ENCODE peak calls at places on chromosomes 2 and 18, in nine cellular contexts. One of them, this sample, is unnamed.

GRCh38 chr2:58497189-58497588 is 256.1 kb upstream of the FANCL start:
- DNase-seq in mammary epithelial cell: no peak
- DNase-seq in Daoy: peak
- DNase-seq in stimulated activated CD4-positive, alpha-beta T cell treated with anti-CD3 and anti-CD28 coated beads, Interleukin-15, amount 100 ng/mL, for 24 hours: no peak
- DNase-seq in naive thymus-derived CD4-positive, alpha-beta T cell: no peak
- DNase-seq in islet precursor cell: peak
- DNase-seq in AML-193: no peak
- DNase-seq in ACHN: no peak
- DNase-seq in astrocyte of the spinal cord: peak
- DNase-seq in this sample: no peak

GRCh38 chr2:42931147-42931817 is 138.9 kb upstream of the HAAO start:
- DNase-seq in mammary epithelial cell: no peak
- DNase-seq in ACHN: no peak
- DNase-seq in AML-193: no peak
- DNase-seq in islet precursor cell: peak
- DNase-seq in Daoy: peak
- DNase-seq in naive thymus-derived CD4-positive, alpha-beta T cell: no peak
- DNase-seq in astrocyte of the spinal cord: no peak
- DNase-seq in stimulated activated CD4-positive, alpha-beta T cell treated with anti-CD3 and anti-CD28 coated beads, Interleukin-15, amount 100 ng/mL, for 24 hours: no peak
- DNase-seq in this sample: no peak

GRCh38 chr2:227228061-227228667 is 63.7 kb downstream of the COL4A3 start:
- DNase-seq in islet precursor cell: no peak
- DNase-seq in stimulated activated CD4-positive, alpha-beta T cell treated with anti-CD3 and anti-CD28 coated beads, Interleukin-15, amount 100 ng/mL, for 24 hours: no peak
- DNase-seq in naive thymus-derived CD4-positive, alpha-beta T cell: no peak
- DNase-seq in Daoy: peak
- DNase-seq in AML-193: no peak
- DNase-seq in astrocyte of the spinal cord: no peak
- DNase-seq in ACHN: peak
- DNase-seq in mammary epithelial cell: peak
- DNase-seq in this sample: no peak

GRCh38 chr2:68193774-68194372 is 36.2 kb downstream of the PNO1 start:
- DNase-seq in naive thymus-derived CD4-positive, alpha-beta T cell: no peak
- DNase-seq in AML-193: no peak
- DNase-seq in ACHN: peak
- DNase-seq in mammary epithelial cell: peak
- DNase-seq in islet precursor cell: no peak
- DNase-seq in Daoy: peak
- DNase-seq in stimulated activated CD4-positive, alpha-beta T cell treated with anti-CD3 and anti-CD28 coated beads, Interleukin-15, amount 100 ng/mL, for 24 hours: no peak
- DNase-seq in astrocyte of the spinal cord: peak
- DNase-seq in this sample: no peak

GRCh38 chr2:234478121-234478858 is 18.6 kb downstream of the ARL4C start:
- DNase-seq in astrocyte of the spinal cord: no peak
- DNase-seq in naive thymus-derived CD4-positive, alpha-beta T cell: no peak
- DNase-seq in ACHN: no peak
- DNase-seq in Daoy: no peak
- DNase-seq in islet precursor cell: no peak
- DNase-seq in mammary epithelial cell: peak
- DNase-seq in stimulated activated CD4-positive, alpha-beta T cell treated with anti-CD3 and anti-CD28 coated beads, Interleukin-15, amount 100 ng/mL, for 24 hours: peak
- DNase-seq in AML-193: no peak
- DNase-seq in this sample: no peak

GRCh38 chr18:46133534-46133933 is 29.3 kb downstream of the HAUS1 start:
- DNase-seq in mammary epithelial cell: no peak
- DNase-seq in astrocyte of the spinal cord: no peak
- DNase-seq in naive thymus-derived CD4-positive, alpha-beta T cell: no peak
- DNase-seq in AML-193: no peak
- DNase-seq in islet precursor cell: no peak
- DNase-seq in ACHN: no peak
- DNase-seq in stimulated activated CD4-positive, alpha-beta T cell treated with anti-CD3 and anti-CD28 coated beads, Interleukin-15, amount 100 ng/mL, for 24 hours: no peak
- DNase-seq in Daoy: no peak
- DNase-seq in this sample: no peak

GRCh38 chr2:60409207-60409871 is 144.1 kb downstream of the BCL11A start:
- DNase-seq in AML-193: no peak
- DNase-seq in Daoy: no peak
- DNase-seq in islet precursor cell: peak
- DNase-seq in ACHN: no peak
- DNase-seq in stimulated activated CD4-positive, alpha-beta T cell treated with anti-CD3 and anti-CD28 coated beads, Interleukin-15, amount 100 ng/mL, for 24 hours: no peak
- DNase-seq in naive thymus-derived CD4-positive, alpha-beta T cell: no peak
- DNase-seq in mammary epithelial cell: peak
- DNase-seq in astrocyte of the spinal cord: no peak
- DNase-seq in this sample: no peak

GRCh38 chr2:44543773-44544725 is 182.3 kb downstream of the CAMKMT start:
- DNase-seq in Daoy: no peak
- DNase-seq in naive thymus-derived CD4-positive, alpha-beta T cell: no peak
- DNase-seq in mammary epithelial cell: peak
- DNase-seq in ACHN: no peak
- DNase-seq in AML-193: no peak
- DNase-seq in stimulated activated CD4-positive, alpha-beta T cell treated with anti-CD3 and anti-CD28 coated beads, Interleukin-15, amount 100 ng/mL, for 24 hours: no peak
- DNase-seq in astrocyte of the spinal cord: peak
- DNase-seq in islet precursor cell: no peak
- DNase-seq in this sample: no peak

GRCh38 chr18:65326831-65327230 is 424.0 kb upstream of the CDH7 start:
- DNase-seq in islet precursor cell: no peak
- DNase-seq in mammary epithelial cell: no peak
- DNase-seq in ACHN: no peak
- DNase-seq in Daoy: no peak
- DNase-seq in stimulated activated CD4-positive, alpha-beta T cell treated with anti-CD3 and anti-CD28 coated beads, Interleukin-15, amount 100 ng/mL, for 24 hours: no peak
- DNase-seq in naive thymus-derived CD4-positive, alpha-beta T cell: no peak
- DNase-seq in AML-193: no peak
- DNase-seq in astrocyte of the spinal cord: no peak
- DNase-seq in this sample: no peak

GRCh38 chr2:237674731-237675276 is 47.4 kb downstream of the LRRFIP1 start:
- DNase-seq in islet precursor cell: peak
- DNase-seq in AML-193: peak
- DNase-seq in Daoy: peak
- DNase-seq in astrocyte of the spinal cord: peak
- DNase-seq in ACHN: peak
- DNase-seq in stimulated activated CD4-positive, alpha-beta T cell treated with anti-CD3 and anti-CD28 coated beads, Interleukin-15, amount 100 ng/mL, for 24 hours: peak
- DNase-seq in naive thymus-derived CD4-positive, alpha-beta T cell: peak
- DNase-seq in mammary epithelial cell: peak
- DNase-seq in this sample: no peak

GRCh38 chr2:190250421-190250820 is 69.2 kb downstream of the HIBCH start:
- DNase-seq in AML-193: no peak
- DNase-seq in mammary epithelial cell: no peak
- DNase-seq in islet precursor cell: no peak
- DNase-seq in Daoy: no peak
- DNase-seq in ACHN: no peak
- DNase-seq in naive thymus-derived CD4-positive, alpha-beta T cell: no peak
- DNase-seq in stimulated activated CD4-positive, alpha-beta T cell treated with anti-CD3 and anti-CD28 coated beads, Interleukin-15, amount 100 ng/mL, for 24 hours: no peak
- DNase-seq in astrocyte of the spinal cord: no peak
- DNase-seq in this sample: no peak

GRCh38 chr2:128506534-128506933 is 187.9 kb upstream of the HS6ST1 start:
- DNase-seq in mammary epithelial cell: no peak
- DNase-seq in naive thymus-derived CD4-positive, alpha-beta T cell: no peak
- DNase-seq in ACHN: no peak
- DNase-seq in stimulated activated CD4-positive, alpha-beta T cell treated with anti-CD3 and anti-CD28 coated beads, Interleukin-15, amount 100 ng/mL, for 24 hours: no peak
- DNase-seq in Daoy: no peak
- DNase-seq in AML-193: no peak
- DNase-seq in islet precursor cell: no peak
- DNase-seq in astrocyte of the spinal cord: no peak
- DNase-seq in this sample: no peak

GRCh38 chr18:21740474-21740723 is 193 bp upstream of the MIB1 start:
- DNase-seq in mammary epithelial cell: no peak
- DNase-seq in naive thymus-derived CD4-positive, alpha-beta T cell: no peak
- DNase-seq in islet precursor cell: peak
- DNase-seq in ACHN: peak
- DNase-seq in stimulated activated CD4-positive, alpha-beta T cell treated with anti-CD3 and anti-CD28 coated beads, Interleukin-15, amount 100 ng/mL, for 24 hours: peak
- DNase-seq in astrocyte of the spinal cord: no peak
- DNase-seq in AML-193: peak
- DNase-seq in Daoy: peak
- DNase-seq in this sample: peak

GRCh38 chr18:48803951-48804855 is 146.6 kb downstream of the SMAD7 start:
- DNase-seq in Daoy: no peak
- DNase-seq in mammary epithelial cell: no peak
- DNase-seq in stimulated activated CD4-positive, alpha-beta T cell treated with anti-CD3 and anti-CD28 coated beads, Interleukin-15, amount 100 ng/mL, for 24 hours: no peak
- DNase-seq in naive thymus-derived CD4-positive, alpha-beta T cell: no peak
- DNase-seq in AML-193: no peak
- DNase-seq in astrocyte of the spinal cord: no peak
- DNase-seq in islet precursor cell: peak
- DNase-seq in ACHN: no peak
- DNase-seq in this sample: no peak

GRCh38 chr18:50128506-50129271 is 66.3 kb downstream of the MYO5B start:
- DNase-seq in mammary epithelial cell: no peak
- DNase-seq in AML-193: no peak
- DNase-seq in astrocyte of the spinal cord: no peak
- DNase-seq in ACHN: no peak
- DNase-seq in stimulated activated CD4-positive, alpha-beta T cell treated with anti-CD3 and anti-CD28 coated beads, Interleukin-15, amount 100 ng/mL, for 24 hours: no peak
- DNase-seq in naive thymus-derived CD4-positive, alpha-beta T cell: no peak
- DNase-seq in Daoy: no peak
- DNase-seq in islet precursor cell: peak
- DNase-seq in this sample: no peak

GRCh38 chr18:47075098-47075883 is 39.9 kb upstream of the ELOA2 start:
- DNase-seq in AML-193: no peak
- DNase-seq in Daoy: peak
- DNase-seq in stimulated activated CD4-positive, alpha-beta T cell treated with anti-CD3 and anti-CD28 coated beads, Interleukin-15, amount 100 ng/mL, for 24 hours: no peak
- DNase-seq in mammary epithelial cell: peak
- DNase-seq in naive thymus-derived CD4-positive, alpha-beta T cell: no peak
- DNase-seq in islet precursor cell: peak
- DNase-seq in ACHN: no peak
- DNase-seq in astrocyte of the spinal cord: peak
- DNase-seq in this sample: no peak

GRCh38 chr2:63494968-63495367 is 93.3 kb downstream of the WDPCP start:
- DNase-seq in astrocyte of the spinal cord: no peak
- DNase-seq in islet precursor cell: no peak
- DNase-seq in mammary epithelial cell: no peak
- DNase-seq in stimulated activated CD4-positive, alpha-beta T cell treated with anti-CD3 and anti-CD28 coated beads, Interleukin-15, amount 100 ng/mL, for 24 hours: no peak
- DNase-seq in naive thymus-derived CD4-positive, alpha-beta T cell: no peak
- DNase-seq in ACHN: no peak
- DNase-seq in AML-193: no peak
- DNase-seq in Daoy: no peak
- DNase-seq in this sample: no peak

GRCh38 chr18:3658529-3658928 is 208.6 kb downstream of the TGIF1 start:
- DNase-seq in naive thymus-derived CD4-positive, alpha-beta T cell: no peak
- DNase-seq in Daoy: no peak
- DNase-seq in mammary epithelial cell: no peak
- DNase-seq in stimulated activated CD4-positive, alpha-beta T cell treated with anti-CD3 and anti-CD28 coated beads, Interleukin-15, amount 100 ng/mL, for 24 hours: no peak
- DNase-seq in ACHN: no peak
- DNase-seq in islet precursor cell: no peak
- DNase-seq in AML-193: no peak
- DNase-seq in astrocyte of the spinal cord: no peak
- DNase-seq in this sample: no peak

GRCh38 chr2:181683518-181684453 is 3.5 kb upstream of the NEUROD1 start:
- DNase-seq in astrocyte of the spinal cord: no peak
- DNase-seq in AML-193: no peak
- DNase-seq in Daoy: peak
- DNase-seq in ACHN: peak
- DNase-seq in islet precursor cell: peak
- DNase-seq in naive thymus-derived CD4-positive, alpha-beta T cell: no peak
- DNase-seq in stimulated activated CD4-positive, alpha-beta T cell treated with anti-CD3 and anti-CD28 coated beads, Interleukin-15, amount 100 ng/mL, for 24 hours: peak
- DNase-seq in mammary epithelial cell: peak
- DNase-seq in this sample: no peak